ENCODE peak calls at places on chromosomes 5 and 9, in five cellular contexts. O is psoas muscle; P is OCI-LY7; H is CD8-positive, alpha-beta memory T cell; X is thoracic aorta. C is an unnamed sample.

GRCh38 chr9:13088734-13089427 is 190.6 kb downstream of the MPDZ start:
- DNase-seq in H (no peak), X (no peak), O (no peak), P (peak), C (peak)

GRCh38 chr5:80070338-80071056 is 35.3 kb downstream of the THBS4 start:
- DNase-seq in X (no peak), O (no peak), P (peak), H (no peak), C (no peak)

GRCh38 chr5:149757186-149757950 is 27.3 kb downstream of the PPARGC1B start:
- DNase-seq in O (no peak), P (no peak), X (no peak), H (no peak), C (no peak)

GRCh38 chr5:943874-944620 is 51.4 kb downstream of the TRIP13 start:
- DNase-seq in O (no peak), H (no peak), P (peak), X (no peak), C (no peak)

GRCh38 chr9:15271403-15271802 is 35.6 kb downstream of the TTC39B start:
- DNase-seq in X (no peak), H (no peak), O (no peak), P (no peak), C (no peak)

GRCh38 chr5:126044111-126044668 is 379.0 kb upstream of the GRAMD2B start:
- DNase-seq in O (no peak), X (no peak), H (no peak), P (no peak), C (peak)

GRCh38 chr5:77397686-77398300 is 94.3 kb downstream of the WDR41 start:
- DNase-seq in O (no peak), P (no peak), H (no peak), X (no peak), C (no peak)

GRCh38 chr9:93897075-93897970 is 57.8 kb downstream of the BARX1 start:
- DNase-seq in X (no peak), P (no peak), H (no peak), O (no peak), C (no peak)

GRCh38 chr5:80747922-80748321 is 93.1 kb upstream of the DHFR start:
- DNase-seq in H (no peak), P (no peak), X (no peak), O (no peak), C (no peak)

GRCh38 chr5:122076669-122077450 is 1.2 kb downstream of the LOX start:
- DNase-seq in H (peak), X (peak), O (peak), P (no peak), C (peak)

GRCh38 chr9:75046725-75047345 is 18.7 kb upstream of the CARNMT1 start:
- DNase-seq in H (no peak), P (no peak), X (no peak), O (no peak), C (no peak)

GRCh38 chr5:124819201-124819600 is 72.8 kb upstream of the ZNF608 start:
- DNase-seq in P (no peak), O (no peak), H (no peak), X (no peak), C (no peak)

GRCh38 chr9:122097679-122098315 is 4.7 kb upstream of the TTLL11 start:
- DNase-seq in P (no peak), X (no peak), O (no peak), H (no peak), C (peak)

GRCh38 chr9:94056442-94056974 is 27.8 kb upstream of the PTPDC1 start:
- DNase-seq in X (no peak), H (no peak), P (no peak), O (no peak), C (peak)

GRCh38 chr9:86734762-86735161 is 212.5 kb downstream of the GAS1 start:
- DNase-seq in H (no peak), O (no peak), X (no peak), P (no peak), C (peak)

GRCh38 chr9:17802249-17802857 is 223.5 kb downstream of the SH3GL2 start:
- DNase-seq in X (no peak), H (no peak), P (peak), O (no peak), C (peak)

GRCh38 chr9:36036780-36037579 is at the start of gene RECK:
- DNase-seq in O (peak), P (peak), H (peak), X (peak), C (peak)

GRCh38 chr9:22214021-22214420 is 204.9 kb upstream of the CDKN2B start:
- DNase-seq in O (no peak), P (no peak), H (no peak), X (no peak), C (no peak)

GRCh38 chr5:175690586-175690985 is 32.7 kb downstream of the HRH2 start:
- DNase-seq in O (no peak), P (no peak), X (no peak), H (no peak), C (no peak)

GRCh38 chr9:130793589-130793988 is 41.5 kb upstream of the ABL1 start:
- DNase-seq in O (no peak), P (no peak), H (no peak), X (no peak), C (no peak)

GRCh38 chr5:149532413-149532812 is 18.8 kb downstream of the CSNK1A1 start:
- DNase-seq in O (no peak), P (no peak), X (no peak), H (no peak), C (no peak)

GRCh38 chr9:35227283-35227682 is 65.5 kb downstream of the UNC13B start:
- DNase-seq in H (no peak), P (no peak), O (no peak), X (no peak), C (no peak)

GRCh38 chr5:7394889-7395431 is 978 bp upstream of the ADCY2 start:
- DNase-seq in X (no peak), H (no peak), P (no peak), O (peak), C (no peak)

GRCh38 chr9:94945191-94946144 is 219.0 kb downstream of the AOPEP start:
- DNase-seq in O (peak), P (no peak), H (no peak), X (peak), C (peak)

GRCh38 chr9:69785757-69786156 is 25.9 kb upstream of the PTAR1 start:
- DNase-seq in H (no peak), O (no peak), X (no peak), P (no peak), C (peak)

GRCh38 chr9:91312717-91313325 is 48.9 kb downstream of the AUH start:
- DNase-seq in P (no peak), X (no peak), H (no peak), O (no peak), C (no peak)

GRCh38 chr9:96150324-96151023 is 151.5 kb downstream of the HSD17B3 start:
- DNase-seq in X (no peak), P (no peak), O (no peak), H (peak), C (no peak)

GRCh38 chr5:131186561-131187256 is 16.0 kb downstream of the LYRM7 start:
- DNase-seq in X (no peak), O (no peak), P (no peak), H (no peak), C (peak)

GRCh38 chr5:157167219-157167621 is 1.2 kb upstream of the GARIN3 start:
- DNase-seq in O (no peak), X (no peak), P (no peak), H (no peak), C (peak)

GRCh38 chr9:35629597-35629996 is 11.4 kb upstream of the CD72 start:
- DNase-seq in X (no peak), H (no peak), O (no peak), P (no peak), C (no peak)

GRCh38 chr5:35938518-35939227 is at the start of gene CAPSL:
- DNase-seq in X (no peak), O (no peak), P (peak), H (no peak), C (peak)

GRCh38 chr5:17216974-17217325 is 481 bp upstream of the BASP1 start:
- DNase-seq in O (no peak), H (no peak), X (peak), P (peak), C (peak)

GRCh38 chr5:151497391-151498002 is 50.1 kb downstream of the SLC36A1 start:
- DNase-seq in H (no peak), X (no peak), P (no peak), O (no peak), C (no peak)

GRCh38 chr5:26231316-26231715 is 807.1 kb downstream of the CDH9 start:
- DNase-seq in H (no peak), P (no peak), O (no peak), X (no peak), C (no peak)

GRCh38 chr5:26229848-26230247 is 808.5 kb downstream of the CDH9 start:
- DNase-seq in H (no peak), P (no peak), O (no peak), X (no peak), C (no peak)

GRCh38 chr5:26232706-26233105 is 805.7 kb downstream of the CDH9 start:
- DNase-seq in H (no peak), X (no peak), P (no peak), O (no peak), C (no peak)

DNA sequence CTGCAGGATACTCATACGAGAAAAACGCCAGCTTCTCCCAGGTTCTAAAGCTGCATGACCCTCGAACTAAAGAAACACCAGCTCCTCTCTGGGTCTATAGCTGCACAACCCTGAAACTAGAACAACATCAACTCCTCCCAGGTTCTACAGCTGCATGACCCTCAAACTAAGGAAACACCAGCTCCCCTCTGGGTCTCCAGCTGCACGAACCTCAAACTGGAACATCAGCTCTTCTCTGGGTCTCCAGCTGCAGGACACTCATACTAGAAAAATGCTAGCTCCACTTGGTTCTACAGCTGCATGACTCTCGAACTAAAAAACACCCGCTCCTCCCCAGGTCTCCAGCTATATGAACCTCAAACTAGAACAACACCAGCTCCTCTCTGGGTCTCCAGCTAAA is 811.1 kb downstream of the CDH9 start:
- DNase-seq in P (no peak), O (no peak), X (no peak), H (no peak), C (no peak)
- H3K4me3 ChIP-seq in P (no peak), O (no peak), X (no peak), H (no peak), C (no peak)

GRCh38 chr5:14261856-14262611 is 118.9 kb downstream of the TRIO start:
- DNase-seq in H (no peak), X (no peak), P (no peak), O (no peak), C (no peak)
- H3K4me3 ChIP-seq in H (no peak), X (no peak), P (no peak), O (no peak), C (no peak)

GRCh38 chr5:38720691-38721361 is 125.0 kb upstream of the OSMR start:
- DNase-seq in O (no peak), H (no peak), P (no peak), X (no peak), C (no peak)
- H3K4me3 ChIP-seq in O (no peak), H (no peak), P (no peak), X (no peak), C (no peak)

GRCh38 chr5:54841481-54841880 is 143.9 kb downstream of the ESM1 start:
- DNase-seq in O (no peak), X (no peak), P (no peak), H (no peak), C (no peak)

GRCh38 chr5:54845567-54845941 is 139.8 kb downstream of the ESM1 start:
- DNase-seq in H (no peak), P (no peak), O (no peak), X (no peak), C (peak)

DNA sequence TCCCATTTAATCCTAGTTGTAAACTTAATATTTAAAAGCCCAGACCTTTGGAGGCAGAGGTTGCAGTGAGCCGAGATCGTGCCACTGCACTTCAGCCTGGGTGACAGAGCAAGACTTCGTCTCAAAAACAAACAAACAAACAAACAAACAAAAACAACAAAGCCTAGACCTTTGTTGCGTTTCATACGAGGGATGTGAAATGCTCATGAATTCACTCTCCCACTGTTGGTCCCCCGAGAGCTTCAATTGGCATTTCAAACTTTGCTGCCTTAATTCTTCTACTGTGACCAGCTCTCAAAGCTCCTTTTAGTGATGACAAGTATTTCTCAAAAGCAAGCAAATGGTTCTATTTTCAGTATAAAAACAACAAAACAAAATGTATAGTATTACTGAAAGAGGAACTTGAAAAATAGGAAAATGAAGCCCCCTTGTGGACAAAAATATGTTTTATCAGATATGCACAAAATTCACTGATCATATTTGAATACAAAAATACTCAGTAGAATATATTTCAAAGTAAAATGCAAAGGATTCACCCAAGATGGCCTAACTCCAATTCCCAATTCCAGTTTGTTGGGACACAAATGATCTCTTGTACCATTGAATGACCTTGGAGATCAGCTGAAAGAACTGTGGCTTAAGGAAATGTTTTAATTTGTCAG is 140.4 kb downstream of the ESM1 start:
- DNase-seq in H (peak), X (no peak), O (no peak), P (peak), C (peak)
- H3K4me3 ChIP-seq in H (no peak), X (peak), O (peak), P (peak), C (no peak)

DNA sequence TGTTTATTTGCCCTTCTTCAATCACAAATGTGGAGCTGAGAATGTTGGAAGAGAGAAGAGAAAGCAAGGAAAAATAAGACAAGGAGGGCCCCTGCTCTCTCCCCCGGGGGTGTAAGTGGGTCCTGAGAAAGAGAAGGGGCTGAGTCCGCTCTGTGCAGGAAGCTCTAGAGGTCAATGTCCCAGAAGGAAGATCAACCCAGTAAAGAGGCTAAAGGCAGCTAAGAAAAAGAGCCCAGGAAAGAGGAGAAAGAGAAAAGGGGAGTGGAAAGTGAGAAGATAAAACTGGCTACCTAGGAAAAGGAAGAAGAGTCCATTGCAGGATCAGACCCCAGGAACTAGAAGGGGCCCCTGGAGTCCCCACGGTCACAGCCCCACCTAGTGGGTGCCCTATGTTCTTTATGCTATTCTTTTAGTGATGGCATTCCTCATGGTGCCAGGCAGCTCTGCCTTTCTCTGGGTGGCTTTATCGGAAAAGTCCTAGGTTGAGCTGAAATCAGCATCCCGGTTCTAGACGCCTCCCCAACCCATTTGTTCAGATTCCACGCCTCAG is 583.4 kb downstream of the ACTL7B start:
- DNase-seq in P (peak), O (peak), H (no peak), X (no peak), C (peak)
- H3K4me3 ChIP-seq in P (no peak), O (peak), H (no peak), X (no peak), C (peak)

GRCh38 chr5:53249529-53249928 is 140.0 kb upstream of the MOCS2 start:
- DNase-seq in P (no peak), H (no peak), O (peak), X (peak), C (peak)
- H3K4me3 ChIP-seq in P (no peak), H (no peak), O (no peak), X (peak), C (no peak)

DNA sequence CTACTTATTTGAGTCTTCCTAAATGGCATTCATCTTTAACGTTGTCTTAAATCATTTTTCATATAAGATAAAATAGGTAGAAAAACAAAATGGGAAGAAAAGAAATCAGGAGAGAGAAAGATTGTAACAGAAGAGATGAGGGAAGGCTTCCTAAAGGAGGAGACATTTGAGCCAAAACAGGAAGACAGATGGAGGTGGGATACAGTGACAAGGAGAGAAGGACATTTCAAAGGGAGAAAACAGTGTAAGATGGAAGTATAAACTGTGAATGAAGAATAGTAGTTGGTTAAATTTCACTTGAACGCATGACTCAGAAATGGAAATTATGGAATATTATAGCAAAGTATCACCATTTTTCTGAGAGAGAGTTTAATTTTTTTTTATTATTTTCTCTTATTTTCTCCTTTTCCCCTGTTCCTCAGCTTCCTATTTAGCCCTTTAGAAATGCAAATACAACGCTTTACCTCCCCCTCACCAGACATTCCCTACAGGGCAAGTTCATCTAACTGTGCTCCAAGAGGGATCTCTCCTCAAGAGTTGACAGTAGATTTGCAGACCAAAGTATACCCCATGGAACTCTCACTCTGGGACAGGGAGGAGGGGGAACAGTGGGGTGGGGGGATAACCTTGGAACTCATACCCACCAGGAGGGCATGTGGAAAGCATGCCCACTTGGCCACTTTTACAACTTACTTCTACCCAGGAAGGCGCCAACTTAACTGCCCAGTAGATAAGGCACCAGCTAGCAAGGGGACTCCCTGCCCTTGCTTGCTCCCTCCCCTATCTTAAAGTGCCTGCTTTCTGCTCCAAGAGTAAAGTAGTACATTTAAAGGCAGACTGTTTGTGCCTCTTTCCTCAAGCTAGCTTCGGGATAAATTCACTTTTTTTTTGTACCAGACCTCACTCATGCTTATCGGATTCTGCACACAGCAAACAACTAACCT is 304.7 kb upstream of the POU5F2 start:
- DNase-seq in O (no peak), X (no peak), P (no peak), H (no peak), C (no peak)
- H3K4me3 ChIP-seq in O (no peak), X (no peak), P (no peak), H (no peak), C (no peak)

C was measured in fibroblast of villous mesenchyme.